ENCODE peak calls at places on chromosomes 11 and 22, in four cellular contexts. W is transverse colon, A is neural progenitor cell, Z is H7. F is an unnamed sample. For H3K36me3, the result is how much of the 10 kb centered on the place peaks cover.

GRCh38 chr22:43967069-43967468 is 11.8 kb downstream of the SAMM50 start:
- DNase-seq in A (no peak), W (no peak), Z (no peak), F (no peak)

GRCh38 chr11:78244080-78244479 is 55.4 kb downstream of the USP35 start:
- DNase-seq in A (no peak), W (no peak), Z (no peak), F (no peak)

GRCh38 chr22:30838111-30838510 is 130.5 kb downstream of the MORC2 start:
- DNase-seq in A (no peak), W (no peak), Z (no peak), F (no peak)

GRCh38 chr22:37267128-37267587 is 15.2 kb upstream of the CYTH4 start:
- DNase-seq in W (peak), A (peak), Z (peak), F (peak)

GRCh38 chr11:97894978-97895377 is 1125.8 kb upstream of the CNTN5 start:
- DNase-seq in A (no peak), Z (no peak), W (no peak), F (no peak)

GRCh38 chr11:75717608-75718403 is at the start of gene MOGAT2:
- DNase-seq in W (peak), A (no peak), Z (no peak), F (no peak)

GRCh38 chr22:42964994-42965699 is 49.8 kb downstream of the PACSIN2 start:
- DNase-seq in A (no peak), Z (peak), W (no peak), F (peak)

GRCh38 chr22:22593964-22594656 is 35.0 kb upstream of the PRAME start:
- DNase-seq in W (peak), Z (peak), A (peak), F (peak)

GRCh38 chr22:37705205-37705604 is 8.4 kb downstream of the TRIOBP start:
- DNase-seq in Z (no peak), W (no peak), A (no peak), F (no peak)

GRCh38 chr11:22432331-22433065 is 94.3 kb downstream of the SLC17A6 start:
- DNase-seq in Z (peak), W (no peak), A (peak), F (peak)

GRCh38 chr11:78708388-78708787 is 133.7 kb upstream of the NARS2 start:
- DNase-seq in Z (peak), W (no peak), A (no peak), F (peak)

DNA sequence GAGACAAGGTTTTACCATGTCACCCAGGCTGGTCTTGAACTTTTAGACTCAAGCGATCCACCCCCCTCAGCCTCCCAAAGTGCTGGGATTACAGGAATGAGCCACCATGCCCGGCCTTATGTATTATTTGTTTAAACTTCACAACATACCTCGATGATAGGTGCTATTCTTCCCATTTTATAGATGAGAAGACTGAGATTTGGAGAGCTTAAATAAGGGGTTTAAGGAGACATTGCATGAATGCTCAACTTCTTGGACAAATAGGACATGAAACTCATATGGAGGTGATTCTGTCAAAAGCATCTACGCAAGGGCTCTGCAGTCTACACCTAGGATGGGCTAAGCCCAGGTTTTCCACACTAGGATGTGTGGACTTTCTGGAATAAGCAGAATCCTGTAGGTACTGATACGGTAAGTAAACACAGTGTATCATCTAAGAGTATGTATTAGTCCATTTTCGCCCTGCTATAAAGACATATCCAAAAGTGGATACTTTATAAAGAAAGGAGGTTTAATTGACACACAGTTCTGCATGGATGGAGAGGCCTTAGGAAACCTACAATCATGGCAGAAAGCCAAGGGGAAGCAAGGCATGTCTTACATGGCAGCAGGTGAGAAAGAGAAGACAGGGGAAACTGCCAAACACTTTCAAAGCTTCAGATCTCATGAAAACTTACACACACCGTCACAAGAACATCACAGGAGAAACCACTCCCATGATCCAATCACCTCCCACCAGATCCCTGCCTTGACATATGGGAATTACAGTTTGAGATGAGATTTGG is 62.8 kb upstream of the CAPRIN1 start:
- DNase-seq in Z (no peak), W (no peak), A (no peak), F (no peak)
- H3K4me3 ChIP-seq in Z (no peak), W (no peak), A (no peak), F (no peak)

GRCh38 chr11:112623057-112623456 is 338.2 kb upstream of the NCAM1 start:
- DNase-seq in W (no peak), Z (no peak), A (no peak), F (no peak)
- H3K36me3 ChIP-seq in W (under half), Z (under half), A (under half), F (under half)

DNA sequence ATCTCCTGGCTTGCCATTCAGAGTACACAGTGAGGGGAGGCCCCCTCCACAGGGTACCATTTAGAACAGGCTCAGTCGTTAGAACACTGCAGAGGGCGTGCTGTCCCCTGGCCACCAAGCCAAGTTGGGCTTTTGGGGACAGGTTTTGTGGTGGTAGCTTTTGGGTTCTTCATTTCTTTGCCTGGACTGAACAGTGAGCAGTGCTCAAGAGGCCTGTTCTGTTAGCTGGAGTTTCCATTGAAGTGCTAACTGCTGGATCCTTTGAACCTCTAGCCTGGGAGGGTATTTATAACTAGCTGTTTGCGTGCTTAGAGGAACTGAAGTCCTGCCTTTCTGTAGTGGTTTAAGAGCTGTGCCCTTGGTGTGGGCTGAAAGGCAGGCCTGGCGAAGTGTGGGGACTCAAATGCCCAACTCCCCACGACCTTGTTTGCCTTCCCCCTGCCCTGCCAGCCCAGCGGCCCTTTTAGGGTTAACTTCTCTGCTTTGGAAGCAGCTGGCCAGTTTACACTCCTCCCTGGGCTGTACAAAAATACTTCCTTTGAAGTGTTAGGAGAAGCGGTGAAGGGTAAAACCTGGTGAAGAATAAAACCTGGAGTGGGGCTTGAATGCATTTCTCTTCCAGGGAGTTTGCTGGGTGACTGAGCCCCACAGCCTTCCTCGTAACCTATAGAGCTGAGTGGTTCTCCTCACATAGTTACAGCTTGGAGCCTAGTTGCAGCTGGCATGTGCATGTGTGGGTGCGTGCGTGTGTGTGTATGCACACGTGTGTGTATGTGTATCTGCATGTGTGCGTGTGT is 34.6 kb downstream of the ZNRF3 start:
- DNase-seq in A (peak), Z (peak), W (peak), F (peak)
- H3K4me3 ChIP-seq in A (peak), Z (no peak), W (no peak), F (no peak)

GRCh38 chr22:38734203-38735100 is 21.3 kb downstream of the SUN2 start:
- DNase-seq in Z (peak), W (no peak), A (no peak), F (no peak)
- H3K36me3 ChIP-seq in Z (under half), W (under half), A (under half), F (half or more)

GRCh38 chr22:44997060-44997459 is 12.7 kb downstream of the PHF21B start:
- DNase-seq in W (no peak), A (no peak), Z (no peak), F (no peak)

GRCh38 chr22:44998296-44998695 is 11.5 kb downstream of the PHF21B start:
- DNase-seq in A (no peak), W (no peak), Z (no peak), F (no peak)

GRCh38 chr22:45001653-45002052 is 8.2 kb downstream of the PHF21B start:
- DNase-seq in W (no peak), Z (no peak), A (no peak), F (no peak)

GRCh38 chr22:44999687-45000086 is 10.1 kb downstream of the PHF21B start:
- DNase-seq in W (no peak), Z (no peak), A (no peak), F (no peak)

GRCh38 chr22:44999231-44999630 is 10.6 kb downstream of the PHF21B start:
- DNase-seq in W (no peak), A (no peak), Z (no peak), F (no peak)
- H3K4me3 ChIP-seq in W (no peak), A (no peak), Z (no peak), F (no peak)

GRCh38 chr22:41132555-41132954 is 40.2 kb downstream of the EP300 start:
- DNase-seq in W (no peak), A (no peak), Z (no peak), F (no peak)

GRCh38 chr22:41123151-41123550 is 30.8 kb downstream of the EP300 start:
- DNase-seq in W (no peak), A (no peak), Z (no peak), F (no peak)

GRCh38 chr22:41128606-41129005 is 36.2 kb downstream of the EP300 start:
- DNase-seq in A (no peak), Z (no peak), W (no peak), F (no peak)

GRCh38 chr22:41124086-41124485 is 31.7 kb downstream of the EP300 start:
- DNase-seq in A (no peak), W (no peak), Z (no peak), F (no peak)

DNA sequence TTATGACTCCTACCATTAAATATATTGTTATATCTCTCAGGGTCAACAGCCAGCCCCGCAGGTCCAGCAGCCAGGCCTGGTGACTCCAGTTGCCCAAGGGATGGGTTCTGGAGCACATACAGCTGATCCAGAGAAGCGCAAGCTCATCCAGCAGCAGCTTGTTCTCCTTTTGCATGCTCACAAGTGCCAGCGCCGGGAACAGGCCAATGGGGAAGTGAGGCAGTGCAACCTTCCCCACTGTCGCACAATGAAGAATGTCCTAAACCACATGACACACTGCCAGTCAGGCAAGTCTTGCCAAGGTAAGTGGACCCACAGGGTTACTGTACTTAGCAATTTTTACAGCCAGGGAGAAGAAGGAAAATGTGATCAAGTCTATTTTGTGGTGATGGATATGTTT is 35.1 kb downstream of the EP300 start:
- DNase-seq in Z (no peak), W (no peak), A (no peak), F (no peak)
- H3K36me3 ChIP-seq in Z (under half), W (under half), A (under half), F (half or more)

DNA sequence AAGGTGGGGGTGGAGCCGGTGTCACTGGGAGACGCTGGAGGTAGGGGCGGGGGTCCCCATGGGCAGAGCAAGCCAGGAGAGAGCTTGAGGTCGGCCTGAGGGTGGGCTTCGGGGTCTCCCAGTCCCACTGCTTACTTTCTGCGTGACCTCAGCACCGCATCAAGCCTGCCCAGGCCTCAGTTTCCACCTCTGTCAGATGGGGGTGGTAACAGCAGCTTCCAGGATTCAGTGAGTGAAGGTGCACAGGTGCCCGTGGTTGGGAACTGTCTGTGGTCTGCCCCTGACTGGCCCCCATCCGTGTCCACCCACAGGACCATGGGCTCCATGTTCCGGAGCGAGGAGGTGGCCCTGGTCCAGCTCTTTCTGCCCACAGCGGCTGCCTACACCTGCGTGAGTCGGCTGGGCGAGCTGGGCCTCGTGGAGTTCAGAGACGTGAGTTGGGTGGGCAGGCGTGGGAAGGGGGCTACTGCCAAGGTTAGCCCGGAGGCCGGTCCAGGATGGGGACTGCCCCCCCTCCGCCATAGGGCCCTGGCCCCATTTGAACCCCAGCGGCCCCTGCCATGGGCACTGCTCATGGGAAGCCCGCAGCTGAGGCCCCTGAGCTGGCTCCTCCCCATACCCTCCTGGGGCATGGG is 2.2 kb downstream of the TCIRG1 start:
- DNase-seq in W (no peak), Z (peak), A (no peak), F (no peak)
- H3K4me3 ChIP-seq in W (peak), Z (no peak), A (no peak), F (no peak)